ENCODE peak calls at places on chromosomes 1 and 21, in seven cellular contexts. K, M, X, I, P, U and N are unnamed samples.

GRCh38 chr1:161427733-161428516 is 60.2 kb upstream of the CFAP126 start:
- DNase-seq in K (no peak), M (no peak), X (no peak), I (no peak), P (no peak), U (peak; percentile 49), N (peak; percentile 47)

GRCh38 chr1:189609206-189609605 is 868.5 kb downstream of the BRINP3 start:
- DNase-seq in K (no peak), M (no peak), X (no peak), I (no peak), P (no peak), U (no peak), N (no peak)

GRCh38 chr1:14363707-14364413 is 234.6 kb upstream of the KAZN start:
- DNase-seq in K (no peak), M (no peak), X (no peak), I (no peak), P (no peak), U (no peak), N (peak; percentile 48)

GRCh38 chr1:1127551-1128451 is 11.9 kb upstream of the C1orf159 start:
- DNase-seq in K (no peak), M (no peak), X (no peak), I (no peak), P (no peak), U (no peak), N (peak; percentile 57)

GRCh38 chr1:47663286-47663685 is 225.4 kb downstream of the FOXD2 start:
- DNase-seq in K (no peak), M (no peak), X (no peak), I (no peak), P (no peak), U (no peak), N (no peak)

GRCh38 chr1:11720523-11720922 is 15.4 kb upstream of the AGTRAP start:
- DNase-seq in K (no peak), M (no peak), X (no peak), I (no peak), P (peak; percentile 48), U (no peak), N (no peak)

GRCh38 chr1:79041666-79042065 is 35.1 kb upstream of the ADGRL4 start:
- DNase-seq in K (no peak), M (no peak), X (no peak), I (no peak), P (no peak), U (no peak), N (no peak)

GRCh38 chr21:39125752-39126485 is 57.3 kb downstream of the PSMG1 start:
- DNase-seq in K (peak; percentile 68), M (no peak), X (peak; percentile 49), I (no peak), P (peak; percentile 64), U (peak; percentile 83), N (peak; percentile 82)

GRCh38 chr1:116433283-116434257 is 60.5 kb downstream of the ATP1A1 start:
- DNase-seq in K (no peak), M (no peak), X (no peak), I (no peak), P (no peak), U (peak; percentile 53), N (no peak)

GRCh38 chr1:21956720-21957552 is 19.8 kb upstream of the HSPG2 start:
- DNase-seq in K (no peak), M (peak; percentile 64), X (no peak), I (peak; percentile 87), P (no peak), U (peak; percentile 61), N (peak; percentile 57)

GRCh38 chr1:151831605-151832004 is at the start of gene RORC:
- DNase-seq in K (no peak), M (no peak), X (no peak), I (peak; percentile 84), P (no peak), U (no peak), N (no peak)

GRCh38 chr1:115114308-115114707 is 25.0 kb upstream of the TSPAN2 start:
- DNase-seq in K (no peak), M (no peak), X (no peak), I (no peak), P (no peak), U (peak; percentile 57), N (no peak)

GRCh38 chr1:3337798-3338724 is 116.4 kb upstream of the ARHGEF16 start:
- DNase-seq in K (no peak), M (no peak), X (no peak), I (no peak), P (no peak), U (no peak), N (no peak)

GRCh38 chr1:43027977-43028376 is 69.3 kb upstream of the SLC2A1 start:
- DNase-seq in K (no peak), M (no peak), X (no peak), I (no peak), P (no peak), U (no peak), N (no peak)

GRCh38 chr1:201739492-201740085 is 89.4 kb upstream of the IPO9 start:
- DNase-seq in K (peak; percentile 54), M (peak; percentile 68), X (peak; percentile 53), I (peak; percentile 70), P (peak; percentile 61), U (peak; percentile 73), N (peak; percentile 86)

GRCh38 chr1:119714583-119714982 is 2.8 kb downstream of the PHGDH start:
- DNase-seq in K (no peak), M (no peak), X (peak; percentile 11), I (no peak), P (no peak), U (peak; percentile 50), N (no peak)

GRCh38 chr1:100456880-100457279 is 81.1 kb upstream of the GPR88 start:
- DNase-seq in K (no peak), M (no peak), X (no peak), I (no peak), P (no peak), U (peak; percentile 20), N (no peak)

GRCh38 chr21:40153351-40153750 is 286.1 kb downstream of the PCP4 start:
- DNase-seq in K (no peak), M (no peak), X (no peak), I (no peak), P (no peak), U (no peak), N (no peak)

GRCh38 chr1:14522331-14523241 is 75.9 kb upstream of the KAZN start:
- DNase-seq in K (peak; percentile 72), M (no peak), X (peak; percentile 33), I (no peak), P (peak; percentile 79), U (peak; percentile 93), N (peak; percentile 42)

GRCh38 chr21:35239811-35240219 is 190.7 kb upstream of the RUNX1 start:
- DNase-seq in K (no peak), M (no peak), X (no peak), I (no peak), P (no peak), U (no peak), N (no peak)

GRCh38 chr1:84634536-84635205 is 55.6 kb downstream of the SSX2IP start:
- DNase-seq in K (no peak), M (no peak), X (no peak), I (no peak), P (no peak), U (no peak), N (no peak)

GRCh38 chr21:26719750-26720149 is 125.5 kb downstream of the ADAMTS1 start:
- DNase-seq in K (no peak), M (no peak), X (no peak), I (no peak), P (no peak), U (no peak), N (no peak)

GRCh38 chr1:109667452-109668122 is at the start of gene GSTM2:
- DNase-seq in K (peak; percentile 95), M (peak; percentile 70), X (peak; percentile 88), I (peak; percentile 94), P (peak; percentile 96), U (peak; percentile 93), N (peak; percentile 97)

GRCh38 chr1:112337028-112337531 is 58.9 kb upstream of the CTTNBP2NL start:
- DNase-seq in K (peak; percentile 31), M (no peak), X (no peak), I (peak; percentile 56), P (peak; percentile 20), U (peak; percentile 77), N (peak; percentile 53)

GRCh38 chr1:235063068-235063765 is 65.4 kb downstream of the TOMM20 start:
- DNase-seq in K (no peak), M (no peak), X (no peak), I (peak; percentile 33), P (no peak), U (no peak), N (no peak)

GRCh38 chr1:180981596-180982387 is 40.9 kb downstream of the STX6 start:
- DNase-seq in K (no peak), M (peak; percentile 50), X (no peak), I (no peak), P (no peak), U (no peak), N (peak; percentile 63)

GRCh38 chr1:225778412-225778669 is 715 bp downstream of the SRP9 start:
- DNase-seq in K (no peak), M (no peak), X (no peak), I (no peak), P (no peak), U (no peak), N (no peak)

GRCh38 chr1:225777583-225778411 is at the start of gene SRP9:
- DNase-seq in K (peak; percentile 98), M (peak; percentile 99), X (peak; percentile 97), I (peak; percentile 99), P (peak; percentile 99), U (peak; percentile 99), N (peak; percentile 97)

GRCh38 chr1:225780609-225781008 is 3.0 kb downstream of the SRP9 start:
- DNase-seq in K (no peak), M (no peak), X (no peak), I (no peak), P (no peak), U (no peak), N (no peak)

GRCh38 chr1:225777058-225777582 is 506 bp upstream of the SRP9 start:
- DNase-seq in K (no peak), M (no peak), X (no peak), I (no peak), P (no peak), U (no peak), N (no peak)

GRCh38 chr1:225780134-225780533 is 2.5 kb downstream of the SRP9 start:
- DNase-seq in K (no peak), M (no peak), X (no peak), I (no peak), P (no peak), U (no peak), N (no peak)
- H3K4me3 ChIP-seq in K (peak overlapping the region; percentile 87), M (no peak overlapping the region), X (no peak overlapping the region), I (no peak overlapping the region), P (no peak overlapping the region), U (no peak overlapping the region), N (no peak overlapping the region)

GRCh38 chr1:173954179-173954578 is 37.1 kb upstream of the SERPINC1 start:
- DNase-seq in K (no peak), M (no peak), X (no peak), I (no peak), P (no peak), U (peak; percentile 5), N (no peak)
- H3K27me3 ChIP-seq in K (no peaks in the 10 kb centered on the region), M (no peaks in the 10 kb centered on the region), X (no peaks in the 10 kb centered on the region), I (no peaks in the 10 kb centered on the region), P (no peaks in the 10 kb centered on the region), U (no peaks in the 10 kb centered on the region), N (no peaks in the 10 kb centered on the region)

GRCh38 chr1:160371691-160372208 is 4.9 kb downstream of the NHLH1 start:
- DNase-seq in K (no peak), M (no peak), X (no peak), I (no peak), P (no peak), U (no peak), N (no peak)
- H3K36me3 ChIP-seq in K (no peaks in the 10 kb centered on the region), M (no peaks in the 10 kb centered on the region), X (no peaks in the 10 kb centered on the region), I (no peaks in the 10 kb centered on the region), P (no peaks in the 10 kb centered on the region), U (no peaks in the 10 kb centered on the region), N (no peaks in the 10 kb centered on the region)

GRCh38 chr1:30373471-30374399 is 349.6 kb downstream of the MATN1 start:
- DNase-seq in K (no peak), M (no peak), X (no peak), I (no peak), P (peak; percentile 6), U (no peak), N (no peak)
- H3K4me3 ChIP-seq in K (no peak overlapping the region), M (no peak overlapping the region), X (no peak overlapping the region), I (no peak overlapping the region), P (no peak overlapping the region), U (no peak overlapping the region), N (no peak overlapping the region)